ENCODE peak calls at places on chromosome 1, in six cellular contexts. O is CD8-positive, alpha-beta T cell; A is transverse colon; V is gastrocnemius medialis; D is mesenchymal stem cell; R is neural progenitor cell. B is an unnamed sample.

GRCh38 chr1:207487636-207488035 is 8.3 kb upstream of the CR1 start:
- DNase-seq in A (no peak), D (no peak), R (no peak), V (no peak), O (no peak), B (no peak)

GRCh38 chr1:1206376-1207253 is at the start of gene TNFRSF18:
- DNase-seq in D (no peak), O (no peak), V (no peak), R (peak; percentile 69), A (peak; percentile 75), B (peak; percentile 89)

GRCh38 chr1:47797555-47797954 is 199.6 kb downstream of the TRABD2B start:
- DNase-seq in R (no peak), D (no peak), O (no peak), V (no peak), A (no peak), B (no peak)

GRCh38 chr1:32724678-32725594 is 22.4 kb upstream of the SYNC start:
- DNase-seq in R (peak; percentile 41), O (no peak), D (peak; percentile 91), V (peak; percentile 29), A (peak; percentile 65), B (peak; percentile 90)

GRCh38 chr1:208475449-208475848 is 231.3 kb upstream of the PLXNA2 start:
- DNase-seq in O (no peak), A (no peak), D (peak; percentile 69), R (no peak), V (no peak), B (no peak)

GRCh38 chr1:88141499-88142074 is 542.5 kb upstream of the PKN2 start:
- DNase-seq in D (no peak), V (no peak), R (no peak), A (no peak), O (no peak), B (no peak)

GRCh38 chr1:77060000-77060399 is 159.2 kb downstream of the PIGK start:
- DNase-seq in D (no peak), V (no peak), R (peak; percentile 60), O (no peak), A (no peak), B (peak; percentile 82)

GRCh38 chr1:202143768-202144509 is 598 bp downstream of the ARL8A start:
- DNase-seq in A (peak; percentile 36), D (peak; percentile 29), O (no peak), V (peak; percentile 35), R (peak; percentile 62), B (peak; percentile 56)

GRCh38 chr1:213268221-213268620 is 217.2 kb downstream of the RPS6KC1 start:
- DNase-seq in R (no peak), O (no peak), V (no peak), D (no peak), A (no peak), B (no peak)

GRCh38 chr1:157407367-157407766 is 144.9 kb downstream of the FCRL5 start:
- DNase-seq in V (no peak), A (no peak), O (no peak), R (no peak), D (no peak), B (no peak)

GRCh38 chr1:46532095-46532494 is 19.4 kb downstream of the KNCN start:
- DNase-seq in R (no peak), O (no peak), A (no peak), V (no peak), D (no peak), B (no peak)
- H3K4me1 ChIP-seq in R (no peaks in the 10 kb centered on the region), O (peaks cover 7% of the 10 kb centered on the region), A (peaks cover 6% of the 10 kb centered on the region), V (no peaks in the 10 kb centered on the region), D (peaks cover 6% of the 10 kb centered on the region), B (peaks cover 7% of the 10 kb centered on the region)

GRCh38 chr1:216221260-216221700 is 202.0 kb downstream of the USH2A start:
- DNase-seq in D (peak; percentile 87), O (no peak), R (peak; percentile 82), V (no peak), A (peak; percentile 10), B (peak; percentile 81)
- H3K4me3 ChIP-seq in D (no peak overlapping the region), O (peak overlapping the region; percentile 23), R (peak overlapping the region; percentile 37), V (peak overlapping the region; percentile 63), A (peak overlapping the region; percentile 53), B (peak overlapping the region; percentile 57)

DNA sequence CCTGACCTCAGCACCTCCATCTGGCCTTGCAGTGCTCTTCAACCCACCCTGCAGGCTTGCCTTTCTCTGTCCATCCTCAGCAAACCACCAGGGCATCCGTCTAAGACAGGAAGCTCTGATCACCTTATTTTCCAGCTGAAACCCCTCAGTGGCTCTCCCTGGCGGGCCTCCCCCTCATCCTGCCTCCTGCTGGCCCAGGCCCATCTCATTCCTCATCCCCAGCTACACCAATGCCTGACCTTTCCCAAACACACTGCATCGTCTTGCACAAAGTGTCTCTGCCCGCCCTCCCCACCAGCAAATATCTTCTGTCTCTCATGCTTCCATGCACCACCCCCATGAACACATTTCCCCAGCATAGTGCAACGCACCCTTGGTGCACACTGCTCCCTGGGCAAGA is 205.0 kb downstream of the TOMM20 start:
- DNase-seq in A (no peak), O (no peak), R (no peak), D (no peak), V (no peak), B (no peak)
- H3K4me1 ChIP-seq in A (peaks cover 15% of the 10 kb centered on the region), O (peaks cover 33% of the 10 kb centered on the region), R (peaks cover 23% of the 10 kb centered on the region), D (peaks cover 26% of the 10 kb centered on the region), V (peaks cover 40% of the 10 kb centered on the region), B (peaks cover 9% of the 10 kb centered on the region)

DNA sequence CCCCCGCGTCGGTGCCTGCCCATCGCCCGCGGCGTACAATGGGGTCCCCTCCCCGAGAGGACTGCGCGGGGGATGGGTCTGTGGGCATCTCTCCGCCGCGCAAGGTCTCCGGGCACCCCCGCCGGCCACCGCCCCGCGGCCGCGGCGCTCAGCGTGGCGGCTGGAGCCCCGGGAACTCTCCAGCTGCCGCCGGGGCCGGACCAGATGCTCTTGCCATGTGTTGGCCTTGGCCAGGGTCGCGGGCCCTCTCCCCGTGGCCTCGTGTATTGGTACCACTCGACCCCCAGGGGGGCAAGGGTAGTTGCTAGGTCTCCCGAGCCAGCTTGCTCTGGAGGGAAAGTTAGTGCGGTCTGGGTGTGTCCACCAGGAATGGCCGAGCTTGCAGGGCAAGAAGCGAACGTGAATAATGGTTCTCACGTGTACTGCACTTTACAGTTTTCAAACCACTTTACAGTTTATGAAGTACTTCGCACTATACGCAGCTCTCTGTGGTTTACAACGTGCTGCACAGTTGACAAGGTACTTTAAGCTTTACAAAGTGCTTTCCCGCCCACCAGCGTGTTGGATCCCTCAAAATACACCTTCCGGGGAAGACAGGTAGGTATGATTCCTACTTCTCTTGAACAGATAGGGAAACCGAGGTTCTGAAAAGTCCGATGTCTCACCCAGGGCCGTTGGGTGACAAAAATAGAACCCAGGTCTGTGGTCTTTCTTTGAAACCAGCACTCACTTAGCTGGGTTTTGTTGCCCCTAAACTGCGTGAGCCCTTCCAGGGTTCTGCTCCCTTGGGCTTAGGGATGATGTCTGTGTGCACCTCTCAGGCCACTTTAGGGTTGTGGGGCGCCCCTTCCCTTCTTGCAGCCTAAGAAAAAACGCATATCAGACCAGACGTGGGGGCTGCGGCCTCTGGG is 1.2 kb downstream of the EPHB2 start:
- DNase-seq in V (no peak), R (peak; percentile 47), D (peak; percentile 60), A (peak; percentile 47), O (no peak), B (peak; percentile 65)
- H3K4me3 ChIP-seq in V (peak overlapping the region; percentile 36), R (peak overlapping the region; percentile 82), D (peak overlapping the region; percentile 75), A (peak overlapping the region; percentile 58), O (no peak overlapping the region), B (peak overlapping the region; percentile 81)

GRCh38 chr1:15420853-15421465 is 11.3 kb downstream of the EFHD2 start:
- DNase-seq in R (no peak), A (no peak), O (no peak), V (no peak), D (no peak), B (no peak)
- H3K4me1 ChIP-seq in R (no peaks in the 10 kb centered on the region), A (peaks cover 56% of the 10 kb centered on the region), O (peaks cover 22% of the 10 kb centered on the region), V (peaks cover 7% of the 10 kb centered on the region), D (peaks cover 33% of the 10 kb centered on the region), B (peaks cover 2% of the 10 kb centered on the region)

DNA sequence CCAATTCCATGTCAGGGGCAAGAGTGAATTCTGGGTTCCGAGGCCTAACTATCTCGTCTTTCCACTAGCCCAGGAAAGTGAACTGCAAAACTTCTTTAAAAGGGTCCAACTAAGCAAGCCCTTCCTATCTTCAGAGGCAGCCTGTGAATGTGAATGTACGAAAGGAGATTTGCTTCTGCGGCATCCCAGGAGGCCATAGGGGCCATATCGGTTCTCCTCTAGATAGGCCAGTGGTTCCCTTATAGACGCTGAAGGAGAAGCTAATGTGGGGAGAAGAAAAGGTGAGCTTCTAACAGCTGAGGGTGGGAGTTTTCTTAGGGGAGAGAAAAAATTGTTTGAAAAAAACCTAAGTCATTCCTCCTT is 128.0 kb upstream of the C1orf174 start:
- DNase-seq in V (no peak), A (no peak), D (no peak), O (peak; percentile 25), R (no peak), B (no peak)
- H3K4me3 ChIP-seq in V (no peak overlapping the region), A (no peak overlapping the region), D (no peak overlapping the region), O (no peak overlapping the region), R (no peak overlapping the region), B (no peak overlapping the region)

DNA sequence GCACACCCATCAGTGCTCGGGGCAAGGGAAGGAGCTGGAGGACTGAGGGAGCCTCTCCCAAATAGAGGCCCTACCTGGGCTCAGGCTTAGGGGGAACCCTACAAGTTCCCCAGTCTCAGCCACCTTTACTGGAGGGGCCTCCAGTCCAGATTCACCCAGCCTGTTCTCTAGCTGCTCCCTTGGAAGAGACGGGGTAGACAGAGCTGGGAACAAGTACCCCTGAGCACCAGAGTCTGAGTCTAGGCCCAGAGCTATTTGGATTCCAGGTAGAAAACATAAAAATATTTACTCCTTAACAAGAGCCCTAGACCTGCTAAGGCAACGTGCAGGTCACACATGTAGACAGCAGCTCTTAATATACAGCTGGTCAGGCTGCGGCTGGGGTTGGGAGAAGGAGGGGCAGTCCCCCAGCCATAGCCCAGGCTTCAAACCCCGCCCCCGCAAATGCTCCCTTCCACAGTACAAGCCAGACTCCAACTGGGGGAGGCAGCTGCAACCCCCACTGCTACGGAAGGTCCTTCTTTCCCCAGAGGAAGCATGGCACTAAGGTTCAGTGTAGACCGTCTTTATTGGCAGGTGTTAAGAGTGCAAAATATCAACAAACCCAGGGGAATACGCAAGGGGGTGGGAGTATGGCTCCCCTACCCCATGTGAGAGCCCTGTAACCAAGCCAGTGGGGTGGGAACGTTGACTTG is 8.0 kb downstream of the TENT5B start:
- DNase-seq in A (no peak), V (no peak), O (no peak), R (no peak), D (peak; percentile 55), B (peak; percentile 73)
- H3K4me1 ChIP-seq in A (peaks cover 47% of the 10 kb centered on the region), V (peaks cover 9% of the 10 kb centered on the region), O (no peaks in the 10 kb centered on the region), R (peaks cover 31% of the 10 kb centered on the region), D (peaks cover 59% of the 10 kb centered on the region), B (peaks cover 18% of the 10 kb centered on the region)

GRCh38 chr1:86159800-86160199 is 3.2 kb upstream of the COL24A1 start:
- DNase-seq in A (no peak), O (no peak), D (no peak), R (no peak), V (no peak), B (no peak)

GRCh38 chr1:86155061-86155806 is 1.3 kb downstream of the COL24A1 start:
- DNase-seq in O (no peak), V (no peak), D (peak; percentile 27), R (peak; percentile 61), A (no peak), B (peak; percentile 82)

GRCh38 chr1:86155807-86156561 is 588 bp downstream of the COL24A1 start:
- DNase-seq in V (peak; percentile 10), O (no peak), R (peak; percentile 55), D (peak; percentile 44), A (peak; percentile 18), B (peak; percentile 79)

GRCh38 chr1:86154581-86155060 is 2.0 kb downstream of the COL24A1 start:
- DNase-seq in R (peak; percentile 54), O (no peak), A (no peak), D (peak; percentile 18), V (no peak), B (peak; percentile 77)

GRCh38 chr1:86156571-86157455 is at the start of gene COL24A1:
- DNase-seq in R (peak; percentile 87), A (peak; percentile 14), D (peak; percentile 57), V (peak; percentile 27), O (no peak), B (peak; percentile 92)
- H3K4me3 ChIP-seq in R (peak within 1 kb of the TSS; percentile 47), A (peak within 1 kb of the TSS; percentile 50), D (peak within 1 kb of the TSS; percentile 45), V (peak within 1 kb of the TSS; percentile 74), O (no peak within 1 kb of the TSS), B (peak within 1 kb of the TSS; percentile 80)

B was measured in endodermal cell.